ENCODE peak calls at places on chromosomes 16 and 17, in five cellular contexts. A is AG04450; Y is cardiac muscle cell; P is thyroid gland; O is CD4-positive, alpha-beta memory T cell. Z is an unnamed sample.

GRCh38 chr16:20566864-20567263 is 9.3 kb downstream of the ACSM2B start:
- DNase-seq in O (no peak), A (no peak), Y (no peak), P (no peak), Z (no peak)

GRCh38 chr16:20061132-20061531 is 12.6 kb downstream of the GPR139 start:
- DNase-seq in Y (no peak), A (no peak), O (no peak), P (no peak), Z (no peak)

GRCh38 chr16:84963046-84963445 is 48.3 kb downstream of the ZDHHC7 start:
- DNase-seq in A (no peak), P (no peak), Y (no peak), O (no peak), Z (no peak)

GRCh38 chr17:64354824-64355535 is 35.7 kb downstream of the PECAM1 start:
- DNase-seq in P (no peak), Y (no peak), O (no peak), A (no peak), Z (no peak)

GRCh38 chr17:63140255-63140654 is 174.2 kb downstream of the TANC2 start:
- DNase-seq in P (no peak), O (no peak), A (no peak), Y (no peak), Z (no peak)

GRCh38 chr16:72935896-72936295 is 112.0 kb downstream of the ZFHX3 start:
- DNase-seq in P (peak; percentile 63), A (no peak), O (no peak), Y (peak; percentile 61), Z (no peak)

GRCh38 chr17:61459968-61460718 is 7.9 kb downstream of the TBX4 start:
- DNase-seq in Y (no peak), A (no peak), O (no peak), P (no peak), Z (no peak)

GRCh38 chr17:35372846-35373531 is 432 bp downstream of the SLFN11 start:
- DNase-seq in Y (no peak), A (no peak), O (peak; percentile 22), P (peak; percentile 65), Z (no peak)

GRCh38 chr16:67035364-67035763 is 6.4 kb downstream of the CBFB start:
- DNase-seq in P (no peak), A (no peak), O (no peak), Y (no peak), Z (no peak)

GRCh38 chr17:20922128-20922670 is 120.6 kb downstream of the USP22 start:
- DNase-seq in O (no peak), P (no peak), A (no peak), Y (no peak), Z (no peak)

GRCh38 chr16:89002851-89003830 is 26.1 kb upstream of the CBFA2T3 start:
- DNase-seq in Y (no peak), P (no peak), A (no peak), O (no peak), Z (no peak)

GRCh38 chr17:28270926-28271325 is 48.1 kb upstream of the TMEM97 start:
- DNase-seq in Y (no peak), A (no peak), P (no peak), O (no peak), Z (no peak)
- H3K27me3 ChIP-seq in Y (no peaks in the 10 kb centered on the region), A (peaks cover 20% of the 10 kb centered on the region), P (no peaks in the 10 kb centered on the region), O (peaks cover 4% of the 10 kb centered on the region), Z (no peaks in the 10 kb centered on the region)

DNA sequence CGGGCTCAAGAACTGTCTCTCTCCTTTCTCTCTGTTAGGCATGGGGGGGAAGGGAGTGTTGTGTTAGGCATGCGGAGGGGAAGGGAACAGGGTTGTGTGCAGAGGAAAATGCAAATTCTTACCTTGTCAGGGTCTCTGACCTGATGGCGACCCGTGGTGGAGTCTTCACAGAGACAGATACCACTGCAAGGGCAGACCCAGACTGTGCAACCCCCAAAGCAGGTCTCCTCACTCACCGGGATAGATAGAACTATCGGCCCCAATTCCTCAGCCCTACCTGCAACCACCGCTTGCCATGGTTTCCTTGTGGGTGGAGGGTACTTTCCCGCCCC is 9.6 kb upstream of the MPP2 start:
- DNase-seq in A (no peak), O (no peak), P (no peak), Y (no peak), Z (no peak)
- H3K4me3 ChIP-seq in A (no peak overlapping the region), O (peak overlapping the region; percentile 19), P (no peak overlapping the region), Y (no peak overlapping the region), Z (peak overlapping the region; percentile 34)

GRCh38 chr16:68361485-68361884 is 50.7 kb downstream of the PRMT7 start:
- DNase-seq in Y (no peak), O (no peak), P (no peak), A (no peak), Z (no peak)

GRCh38 chr16:68362314-68362913 is 51.6 kb downstream of the PRMT7 start:
- DNase-seq in P (no peak), A (no peak), O (no peak), Y (no peak), Z (no peak)

GRCh38 chr16:68363847-68364600 is 53.2 kb downstream of the PRMT7 start:
- DNase-seq in O (no peak), A (no peak), Y (no peak), P (no peak), Z (no peak)

GRCh38 chr16:68364601-68364998 is 53.8 kb downstream of the PRMT7 start:
- DNase-seq in P (no peak), O (peak; percentile 25), A (no peak), Y (no peak), Z (no peak)

GRCh38 chr16:68362952-68363846 is 52.4 kb downstream of the PRMT7 start:
- DNase-seq in O (no peak), P (peak; percentile 77), Y (no peak), A (no peak), Z (no peak)
- H3K27me3 ChIP-seq in O (no peaks in the 10 kb centered on the region), P (no peaks in the 10 kb centered on the region), Y (no peaks in the 10 kb centered on the region), A (no peaks in the 10 kb centered on the region), Z (no peaks in the 10 kb centered on the region)

GRCh38 chr16:2756288-2757015 is 4.0 kb downstream of the SRRM2 start:
- DNase-seq in A (no peak), P (no peak), Y (no peak), O (no peak), Z (no peak)

GRCh38 chr16:2753523-2754020 is 1.1 kb downstream of the SRRM2 start:
- DNase-seq in O (no peak), P (peak; percentile 65), A (no peak), Y (peak; percentile 51), Z (no peak)

GRCh38 chr16:2752850-2753522 is 548 bp downstream of the SRRM2 start:
- DNase-seq in O (no peak), Y (peak; percentile 92), A (peak; percentile 41), P (peak; percentile 81), Z (no peak)

GRCh38 chr16:2757344-2757743 is 4.9 kb downstream of the SRRM2 start:
- DNase-seq in Y (no peak), P (no peak), O (no peak), A (no peak), Z (no peak)

DNA sequence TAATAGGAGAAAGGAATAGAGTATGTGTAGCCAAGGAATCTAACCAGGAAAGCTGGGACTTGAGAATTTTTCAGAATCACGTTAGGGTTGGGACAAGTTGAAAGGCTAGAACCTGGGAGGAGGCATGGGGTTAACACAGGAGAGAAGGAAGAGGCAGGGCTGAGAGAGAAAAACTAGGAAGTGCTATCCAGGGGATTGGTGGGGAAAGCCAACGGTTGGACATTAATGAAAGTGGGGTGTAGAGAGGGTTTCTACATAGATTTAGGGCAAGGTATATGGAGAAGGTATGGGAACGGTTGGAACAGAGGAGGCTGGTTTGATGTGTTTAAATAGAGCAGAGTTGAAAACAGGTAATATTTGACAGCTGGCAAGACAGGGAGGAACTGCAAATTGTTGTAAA is 2.7 kb downstream of the SRRM2 start:
- DNase-seq in O (no peak), Y (no peak), P (no peak), A (no peak), Z (no peak)
- H3K4me3 ChIP-seq in O (no peak overlapping the region), Y (peak overlapping the region; percentile 67), P (peak overlapping the region; percentile 0), A (peak overlapping the region; percentile 91), Z (peak overlapping the region; percentile 2)

DNA sequence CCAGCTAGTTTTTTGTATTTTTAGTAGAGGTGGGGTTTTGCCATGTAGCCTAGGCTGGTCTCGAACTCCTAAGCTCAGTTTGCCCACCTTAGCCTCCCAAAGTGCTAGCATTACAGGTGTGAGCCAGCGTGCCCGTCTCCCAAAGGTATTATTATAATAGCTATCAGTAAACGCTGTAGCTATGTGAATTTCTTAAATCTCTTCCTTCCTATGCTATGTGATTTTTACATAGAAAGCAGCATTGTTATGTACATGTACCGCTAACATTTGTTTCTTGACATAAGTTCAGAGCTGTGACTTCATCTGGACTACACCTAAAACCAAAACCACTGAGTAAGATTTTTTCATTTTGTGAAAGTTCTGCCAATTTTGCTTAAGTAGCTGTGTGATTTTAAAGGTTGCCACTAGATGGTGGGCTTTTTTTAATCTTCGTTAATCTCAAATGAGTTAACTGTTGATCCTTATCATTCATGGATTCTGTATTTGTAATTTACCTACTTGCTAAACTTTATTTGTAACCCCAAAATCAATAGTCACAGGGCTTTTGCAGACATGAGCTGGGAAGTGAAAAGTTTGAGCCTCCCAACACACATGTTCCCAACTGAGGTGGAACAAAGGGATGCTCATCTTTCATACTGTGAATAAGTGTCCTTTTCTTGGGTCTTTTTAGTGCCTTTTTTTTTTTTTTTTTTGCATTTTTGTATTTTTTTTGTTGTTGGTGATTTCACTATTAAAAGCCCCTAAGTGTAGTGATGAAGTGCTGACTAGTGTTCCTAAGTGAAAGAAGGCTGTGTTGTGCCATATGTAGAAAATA is 21.9 kb downstream of the PRKAR1A start:
- DNase-seq in A (no peak), O (no peak), Y (no peak), P (no peak), Z (no peak)
- H3K27me3 ChIP-seq in A (no peaks in the 10 kb centered on the region), O (no peaks in the 10 kb centered on the region), Y (no peaks in the 10 kb centered on the region), P (no peaks in the 10 kb centered on the region), Z (no peaks in the 10 kb centered on the region)

GRCh38 chr16:49441366-49441780 is 67.8 kb downstream of the C16orf78 start:
- DNase-seq in O (peak; percentile 76), Y (peak; percentile 52), A (no peak), P (peak; percentile 36), Z (peak; percentile 70)
- H3K4me3 ChIP-seq in O (no peak overlapping the region), Y (no peak overlapping the region), A (no peak overlapping the region), P (no peak overlapping the region), Z (peak overlapping the region; percentile 34)